ENCODE peak calls at places on chromosomes 13 and 19, in eight cellular contexts. F is activated CD4-positive, alpha-beta T cell treated with anti-CD3 and anti-CD28 coated beads, Interleukin-2, amount 50 U/mL, for 4 hours; E is stimulated activated CD4-positive, alpha-beta T cell treated with anti-CD3 and anti-CD28 coated beads, Interleukin-2, amount 100 ng/mL, for 4 hours; O is NCI-H1092 treated with DMSO at 0.1 percent for 48 hours; W is activated CD8-positive, alpha-beta memory T cell treated with anti-CD3 and anti-CD28 coated beads, Interleukin-2, amount 50 U/mL, for 48 hours; N is posterior cingulate gyrus; U is stimulated activated CD8-positive, alpha-beta memory T cell treated with anti-CD3 and anti-CD28 coated beads, Interleukin-2, amount 100 ng/mL, for 48 hours; K is activated T-cell treated with anti-CD3 and anti-CD28 coated beads, Interleukin-2, amount 50 U/mL, for 72 hours. A is an unnamed sample.

GRCh38 chr13:114152831-114153371 is 20.5 kb upstream of the RASA3 start:
- DNase-seq in F (no peak), E (no peak), O (no peak), W (no peak), N (no peak), U (no peak), K (no peak), A (peak; percentile 19)

GRCh38 chr19:46614114-46614701 is 10.7 kb downstream of the PTGIR start:
- DNase-seq in F (peak; percentile 83), E (peak; percentile 71), O (peak; percentile 42), W (peak; percentile 94), N (peak; percentile 93), U (peak; percentile 82), K (peak; percentile 91), A (peak; percentile 89)

GRCh38 chr19:17658666-17659065 is 29.5 kb downstream of the UNC13A start:
- DNase-seq in F (no peak), E (no peak), O (no peak), W (no peak), N (no peak), U (no peak), K (no peak), A (no peak)

GRCh38 chr13:108328848-108329247 is 59.3 kb downstream of the TNFSF13B start:
- DNase-seq in F (no peak), E (no peak), O (no peak), W (no peak), N (no peak), U (no peak), K (no peak), A (no peak)

GRCh38 chr19:7868671-7869452 is 5.3 kb downstream of the PRR36 start:
- DNase-seq in F (peak; percentile 73), E (peak; percentile 73), O (no peak), W (peak; percentile 88), N (peak; percentile 56), U (peak; percentile 76), K (peak; percentile 91), A (peak; percentile 83)

GRCh38 chr19:48959341-48960239 is 4.9 kb downstream of the BAX start:
- DNase-seq in F (no peak), E (no peak), O (no peak), W (no peak), N (no peak), U (no peak), K (no peak), A (no peak)

GRCh38 chr19:6357174-6357573 is 4.2 kb upstream of the CLPP start:
- DNase-seq in F (no peak), E (no peak), O (no peak), W (no peak), N (no peak), U (no peak), K (no peak), A (no peak)

GRCh38 chr13:88979465-88980180 is 1308.5 kb downstream of the SLITRK5 start:
- DNase-seq in F (no peak), E (no peak), O (peak; percentile 27), W (no peak), N (no peak), U (no peak), K (no peak), A (peak; percentile 18)

GRCh38 chr19:1590641-1591397 is 1.8 kb downstream of the MBD3 start:
- DNase-seq in F (no peak), E (no peak), O (peak; percentile 8), W (peak; percentile 74), N (no peak), U (no peak), K (peak; percentile 41), A (peak; percentile 71)

GRCh38 chr13:106114981-106115554 is 420.4 kb downstream of the EFNB2 start:
- DNase-seq in F (no peak), E (no peak), O (no peak), W (no peak), N (no peak), U (no peak), K (no peak), A (no peak)

GRCh38 chr13:33213797-33214196 is 71.8 kb downstream of the STARD13 start:
- DNase-seq in F (no peak), E (no peak), O (no peak), W (no peak), N (no peak), U (no peak), K (no peak), A (no peak)

GRCh38 chr13:19158526-19158925 is 23.1 kb downstream of the TUBA3C start:
- DNase-seq in F (no peak), E (no peak), O (no peak), W (no peak), N (no peak), U (no peak), K (no peak), A (no peak)

GRCh38 chr19:54451997-54452396 is 3.0 kb downstream of the LENG8 start:
- DNase-seq in F (no peak), E (no peak), O (no peak), W (no peak), N (no peak), U (no peak), K (no peak), A (peak; percentile 12)

GRCh38 chr19:52473655-52474350 is 20.4 kb downstream of the ZNF578 start:
- DNase-seq in F (no peak), E (no peak), O (no peak), W (no peak), N (no peak), U (no peak), K (no peak), A (no peak)

GRCh38 chr13:51803018-51803417 is 945 bp downstream of the DHRS12 start:
- DNase-seq in F (no peak), E (no peak), O (peak; percentile 39), W (no peak), N (no peak), U (no peak), K (no peak), A (no peak)

GRCh38 chr19:55552620-55553019 is 7.3 kb upstream of the SBK3 start:
- DNase-seq in F (no peak), E (no peak), O (no peak), W (no peak), N (no peak), U (no peak), K (no peak), A (no peak)

GRCh38 chr13:107827840-107828549 is 387.3 kb downstream of the LIG4 start:
- DNase-seq in F (no peak), E (no peak), O (no peak), W (no peak), N (no peak), U (no peak), K (no peak), A (no peak)

A was measured in D341Med.